ENCODE peak calls at places on chromosome 14, in seven cellular contexts. S is HT-29; J is NCI-H774; R is effector memory CD4-positive, alpha-beta T cell; Q is CD8-positive, alpha-beta memory T cell; Z is GM12891; U is cardiac muscle cell. O is an unnamed sample.

GRCh38 chr14:99820702-99821331 is 27.6 kb downstream of the EML1 start:
- DNase-seq in R (no peak), Z (no peak), J (no peak), Q (no peak), S (no peak), U (no peak), O (no peak)

GRCh38 chr14:55277972-55278740 is 6.9 kb downstream of the FBXO34 start:
- DNase-seq in U (no peak), Q (no peak), S (no peak), R (no peak), Z (peak), J (no peak), O (no peak)

GRCh38 chr14:103199141-103199540 is 75.9 kb downstream of the TNFAIP2 start:
- DNase-seq in J (no peak), U (no peak), R (no peak), S (no peak), Z (no peak), Q (no peak), O (no peak)

GRCh38 chr14:68146812-68147211 is 327.2 kb downstream of the RAD51B start:
- DNase-seq in Q (no peak), J (no peak), S (peak), R (no peak), U (no peak), Z (no peak), O (no peak)

GRCh38 chr14:99773496-99774203 is 19.6 kb upstream of the EML1 start:
- DNase-seq in Q (no peak), J (no peak), R (no peak), S (no peak), U (no peak), Z (no peak), O (no peak)

GRCh38 chr14:103749860-103750259 is 34.2 kb downstream of the ZFYVE21 start:
- DNase-seq in R (no peak), S (no peak), J (no peak), Q (no peak), U (no peak), Z (no peak), O (no peak)

GRCh38 chr14:64556526-64556925 is 6.8 kb downstream of the PPP1R36 start:
- DNase-seq in Q (no peak), Z (no peak), S (no peak), U (no peak), J (no peak), R (no peak), O (no peak)

GRCh38 chr14:100065942-100066574 is 836 bp downstream of the EVL start:
- DNase-seq in J (no peak), U (peak), R (peak), Z (no peak), S (no peak), Q (peak), O (peak)

GRCh38 chr14:55354500-55354899 is 57.1 kb downstream of the ATG14 start:
- DNase-seq in Q (peak), Z (no peak), S (peak), R (peak), J (no peak), U (peak), O (peak)

GRCh38 chr14:104342435-104343293 is 204.3 kb downstream of the KIF26A start:
- DNase-seq in S (no peak), Z (no peak), U (peak), R (no peak), J (no peak), Q (no peak), O (no peak)